ENCODE peak calls at places on chromosomes 6 and 20, in four cellular contexts. F is HCT116, A is colonic mucosa, D is cardiac muscle cell. X is an unnamed sample. For H3K4me1, the result is how much of the 10 kb centered on the place peaks cover.

GRCh38 chr6:105443941-105444340 is 41.1 kb upstream of the PREP start:
- DNase-seq in F (no peak), A (no peak), D (no peak), X (no peak)

GRCh38 chr6:26576929-26577719 is 19.6 kb upstream of the ABT1 start:
- DNase-seq in F (peak), A (peak), D (peak), X (peak)

GRCh38 chr6:31144296-31144969 is 5.6 kb upstream of the PSORS1C2 start:
- DNase-seq in F (no peak), A (peak), D (no peak), X (peak)

GRCh38 chr20:62007127-62007647 is 58.5 kb downstream of the TAF4 start:
- DNase-seq in F (no peak), A (no peak), D (no peak), X (no peak)

GRCh38 chr6:113690255-113690956 is 166.7 kb upstream of the MARCKS start:
- DNase-seq in F (no peak), A (no peak), D (peak), X (no peak)

GRCh38 chr20:58260006-58260405 is 31.6 kb upstream of the ANKRD60 start:
- DNase-seq in F (no peak), A (no peak), D (no peak), X (no peak)

GRCh38 chr6:71072508-71072907 is 115.6 kb upstream of the B3GAT2 start:
- DNase-seq in F (no peak), A (no peak), D (no peak), X (no peak)

GRCh38 chr6:34570066-34570833 is 14.1 kb upstream of the SPDEF start:
- DNase-seq in F (no peak), A (peak), D (no peak), X (peak)

GRCh38 chr6:154993710-154994109 is 1.4 kb upstream of the TIAM2 start:
- DNase-seq in F (no peak), A (no peak), D (no peak), X (no peak)

GRCh38 chr6:159445351-159445750 is 247.7 kb downstream of the SOD2 start:
- DNase-seq in F (no peak), A (no peak), D (no peak), X (no peak)

GRCh38 chr20:31845300-31845863 is at the start of gene FOXS1:
- DNase-seq in F (no peak), A (no peak), D (peak), X (no peak)

GRCh38 chr6:64049736-64050135 is 414.1 kb downstream of the PHF3 start:
- DNase-seq in F (no peak), A (no peak), D (no peak), X (no peak)

GRCh38 chr6:24329022-24329421 is 28.8 kb downstream of the DCDC2 start:
- DNase-seq in F (no peak), A (no peak), D (no peak), X (no peak)

GRCh38 chr6:108463789-108464188 is 96.9 kb upstream of the FOXO3 start:
- DNase-seq in F (no peak), A (no peak), D (peak), X (no peak)

GRCh38 chr6:75993236-75994162 is 79.0 kb downstream of the IMPG1 start:
- DNase-seq in F (no peak), A (no peak), D (no peak), X (no peak)

GRCh38 chr6:146884728-146885127 is 286.0 kb downstream of the ADGB start:
- DNase-seq in F (no peak), A (no peak), D (no peak), X (peak)

GRCh38 chr6:154302111-154302752 is 54.4 kb downstream of the IPCEF1 start:
- DNase-seq in F (no peak), A (no peak), D (peak), X (peak)

GRCh38 chr20:35854697-35855434 is 83.1 kb downstream of the PHF20 start:
- DNase-seq in F (no peak), A (no peak), D (no peak), X (no peak)

GRCh38 chr20:45353746-45354145 is 5.5 kb upstream of the SDC4 start:
- DNase-seq in F (no peak), A (no peak), D (no peak), X (no peak)

GRCh38 chr6:89430563-89430962 is 2.4 kb upstream of the ANKRD6 start:
- DNase-seq in F (no peak), A (no peak), D (peak), X (no peak)

GRCh38 chr20:62362991-62363919 is 3.9 kb downstream of the LAMA5 start:
- DNase-seq in F (no peak), A (no peak), D (no peak), X (no peak)

GRCh38 chr20:13690948-13691347 is 52.2 kb upstream of the TASP1 start:
- DNase-seq in F (no peak), A (no peak), D (no peak), X (no peak)

GRCh38 chr20:23659989-23660837 is 22.5 kb upstream of the CST3 start:
- DNase-seq in F (no peak), A (no peak), D (peak), X (no peak)

GRCh38 chr6:32171234-32171633 is 4.7 kb downstream of the AGPAT1 start:
- DNase-seq in F (no peak), A (no peak), D (no peak), X (no peak)

GRCh38 chr6:44487002-44487401 is 99.5 kb downstream of the CDC5L start:
- DNase-seq in F (no peak), A (no peak), D (no peak), X (no peak)

GRCh38 chr6:119545245-119545644 is 195.7 kb upstream of the MAN1A1 start:
- DNase-seq in F (no peak), A (no peak), D (no peak), X (no peak)

GRCh38 chr20:25600632-25601031 is 15.3 kb upstream of the NINL start:
- DNase-seq in F (no peak), A (no peak), D (peak), X (no peak)

GRCh38 chr20:43985608-43986316 is 71.1 kb downstream of the TOX2 start:
- DNase-seq in F (no peak), A (peak), D (no peak), X (no peak)

GRCh38 chr6:79034865-79035264 is 43.2 kb downstream of the PHIP start:
- DNase-seq in F (no peak), A (no peak), D (no peak), X (no peak)

GRCh38 chr6:109456710-109457595 is 1.4 kb upstream of the MICAL1 start:
- DNase-seq in F (no peak), A (peak), D (peak), X (peak)

GRCh38 chr6:23621026-23621425 is 505.0 kb upstream of the NRSN1 start:
- DNase-seq in F (no peak), A (no peak), D (peak), X (no peak)

DNA sequence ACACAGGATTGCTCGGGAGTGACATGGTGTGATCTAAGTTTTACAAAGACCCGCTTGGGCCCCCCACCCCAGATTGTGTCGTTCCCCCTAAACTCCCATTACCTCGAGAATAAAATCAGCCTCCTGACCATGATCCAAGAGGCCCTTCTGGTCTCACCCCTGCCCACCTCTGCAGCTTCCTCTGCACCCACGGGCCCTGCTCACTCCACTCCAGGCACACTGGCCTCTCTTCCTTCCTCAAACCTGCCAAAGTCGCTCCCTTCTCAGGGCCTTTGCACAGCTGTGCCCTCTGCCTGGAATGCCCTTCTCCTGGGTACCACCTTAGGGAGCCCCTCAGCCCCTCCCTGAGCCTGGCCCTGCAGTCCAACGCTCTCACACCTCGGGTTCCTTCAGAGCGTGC is 17.9 kb downstream of the TGM2 start:
- DNase-seq in F (no peak), A (no peak), D (no peak), X (no peak)
- H3K4me1 ChIP-seq in F (under half), A (under half), D (under half), X (under half)

DNA sequence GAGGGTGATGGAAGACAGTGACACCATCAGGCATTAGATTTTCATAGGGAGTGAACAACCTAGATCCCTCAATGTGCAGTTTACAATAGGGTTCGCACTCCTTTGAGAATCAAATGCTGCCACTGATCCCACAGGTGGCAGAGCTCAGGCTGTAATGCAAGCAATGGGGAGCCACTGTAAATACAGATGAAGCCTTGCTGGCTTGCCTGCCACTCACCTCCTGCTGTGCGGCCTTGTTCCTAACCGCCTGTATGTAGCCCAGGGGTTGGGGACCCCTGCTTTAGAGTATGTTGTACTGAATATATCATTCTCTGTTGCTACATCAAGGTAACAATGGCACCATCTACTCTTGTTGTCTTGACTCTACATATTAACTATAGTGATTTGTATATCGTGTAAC is 37.1 kb downstream of the TPD52L1 start:
- DNase-seq in F (no peak), A (no peak), D (no peak), X (no peak)
- H3K27ac ChIP-seq in F (no peak), A (no peak), D (no peak), X (no peak)

DNA sequence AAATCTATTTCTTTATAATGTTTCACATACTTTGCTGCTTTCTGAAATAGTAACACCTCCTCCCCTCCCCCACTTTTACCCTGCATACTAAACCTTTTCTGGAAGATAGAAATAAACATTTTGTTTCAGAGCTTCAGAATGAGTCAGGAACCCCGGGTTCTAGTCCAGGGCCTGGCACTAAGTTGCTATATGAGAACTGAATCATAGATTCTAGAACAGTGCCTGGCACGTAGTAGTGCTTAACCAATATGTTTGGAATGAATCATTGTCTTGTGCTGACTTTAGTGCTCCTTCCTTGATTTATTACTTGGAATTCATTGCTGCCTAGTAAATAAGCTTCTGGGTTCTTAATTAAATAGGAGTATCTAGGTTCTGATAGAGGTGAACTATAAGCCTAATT is 18.4 kb downstream of the TAB2 start:
- DNase-seq in F (peak), A (no peak), D (peak), X (peak)
- H3K4me1 ChIP-seq in F (under half), A (under half), D (half or more), X (under half)

GRCh38 chr6:21151178-21151956 is 442.2 kb upstream of the SOX4 start:
- DNase-seq in F (no peak), A (no peak), D (no peak), X (no peak)
- H3K27ac ChIP-seq in F (no peak), A (no peak), D (no peak), X (no peak)

DNA sequence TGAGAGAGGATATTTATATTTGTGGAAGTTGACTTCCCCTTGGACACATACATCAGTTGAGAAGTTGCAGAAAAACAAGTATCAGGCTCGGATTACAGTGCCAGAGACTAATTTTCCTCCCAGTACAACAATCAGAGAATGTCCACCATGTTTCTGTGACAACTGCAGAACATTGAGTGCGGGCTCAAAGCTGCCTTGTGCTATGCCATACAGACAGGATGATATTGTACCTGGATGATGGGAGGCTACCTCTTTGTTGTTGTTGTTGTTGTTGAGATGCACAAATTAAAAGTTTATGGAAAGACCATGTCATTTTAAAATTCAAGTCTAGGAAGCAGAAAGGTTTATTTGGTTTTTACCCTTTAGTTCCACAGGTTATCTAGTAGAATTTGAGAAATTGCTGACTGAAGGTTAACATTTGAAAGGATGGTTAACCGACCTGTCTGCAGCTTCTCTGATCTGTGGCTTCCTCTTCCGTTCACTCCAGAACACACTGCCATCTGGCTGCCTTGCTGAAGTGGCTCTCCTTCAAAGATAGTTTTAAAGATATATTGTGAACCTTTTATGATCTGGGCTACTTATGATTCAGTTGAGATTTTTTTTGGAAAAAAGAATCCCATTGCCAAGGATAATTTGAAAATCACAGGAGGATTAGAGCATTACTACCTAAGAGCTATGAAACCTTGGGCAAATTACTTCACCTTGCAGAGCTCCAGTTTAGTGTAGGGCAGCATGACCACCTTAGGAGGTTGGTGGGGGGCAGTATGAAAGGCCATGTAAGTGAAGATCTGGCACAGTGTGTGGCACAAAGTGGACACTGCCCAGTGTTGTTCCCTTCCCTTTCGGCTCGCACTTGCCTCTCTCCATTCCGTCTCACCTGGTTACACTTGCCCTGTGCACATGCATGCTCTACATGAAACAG is 15.9 kb downstream of the TMEM200A start:
- DNase-seq in F (no peak), A (no peak), D (no peak), X (peak)
- H3K4me1 ChIP-seq in F (under half), A (under half), D (under half), X (under half)

DNA sequence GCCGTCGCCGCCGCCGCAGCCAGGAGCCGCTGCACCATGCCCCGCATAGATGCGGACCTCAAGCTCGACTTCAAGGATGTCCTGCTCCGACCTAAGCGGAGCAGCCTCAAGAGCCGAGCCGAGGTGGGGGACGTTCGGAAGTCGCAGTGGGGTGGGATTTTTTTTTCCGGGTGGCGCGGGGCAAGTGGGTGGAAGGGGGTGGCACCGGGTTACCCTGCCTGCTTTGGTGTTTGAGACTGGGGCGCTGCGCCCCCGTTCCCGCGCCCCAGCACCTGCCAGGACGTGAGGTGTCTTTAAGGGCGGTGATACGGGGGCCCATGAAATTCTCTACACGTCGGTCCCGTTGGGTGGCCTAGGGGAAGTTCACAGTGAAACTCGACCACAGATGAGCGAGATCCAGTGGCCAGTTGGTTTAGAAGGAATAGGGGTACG is 287 bp downstream of the GMPR start:
- DNase-seq in F (no peak), A (no peak), D (no peak), X (no peak)
- H3K27ac ChIP-seq in F (peak), A (no peak), D (no peak), X (no peak)